ENCODE peak calls at places on chromosome 2, in four cellular contexts. P, U, V and R are unnamed samples.

GRCh38 chr2:127737892-127738291 is 36.6 kb downstream of the SFT2D3 start:
- DNase-seq in P (no peak), U (no peak), V (no peak), R (peak; percentile 7)

GRCh38 chr2:36403675-36404230 is 48.2 kb downstream of the CRIM1 start:
- DNase-seq in P (no peak), U (no peak), V (no peak), R (peak; percentile 69)

GRCh38 chr2:220512419-220512818 is 885.0 kb downstream of the SLC4A3 start:
- DNase-seq in P (no peak), U (no peak), V (no peak), R (no peak)

GRCh38 chr2:85649201-85650190 is 18.5 kb downstream of the SFTPB start:
- DNase-seq in P (no peak), U (no peak), V (no peak), R (peak; percentile 76)

GRCh38 chr2:164622338-164623106 is 1.2 kb upstream of the GRB14 start:
- DNase-seq in P (no peak), U (no peak), V (no peak), R (no peak)

GRCh38 chr2:75751360-75751759 is 40.6 kb upstream of the GCFC2 start:
- DNase-seq in P (no peak), U (no peak), V (peak; percentile 16), R (no peak)

GRCh38 chr2:164917296-164917903 is 37.9 kb downstream of the SLC38A11 start:
- DNase-seq in P (no peak), U (peak; percentile 15), V (no peak), R (peak; percentile 7)

GRCh38 chr2:122136071-122136470 is 380.6 kb downstream of the TSN start:
- DNase-seq in P (peak; percentile 48), U (peak; percentile 40), V (no peak), R (peak; percentile 27)

GRCh38 chr2:147040585-147041494 is 804.0 kb upstream of the ACVR2A start:
- DNase-seq in P (no peak), U (no peak), V (no peak), R (no peak)

GRCh38 chr2:72695676-72696075 is 130.2 kb downstream of the EXOC6B start:
- DNase-seq in P (no peak), U (no peak), V (no peak), R (no peak)

GRCh38 chr2:236743623-236744280 is 174.1 kb downstream of the ACKR3 start:
- DNase-seq in P (no peak), U (no peak), V (no peak), R (no peak)

GRCh38 chr2:134717706-134718094 is 1.1 kb downstream of the TMEM163 start:
- DNase-seq in P (no peak), U (no peak), V (no peak), R (no peak)

GRCh38 chr2:238700122-238700457 is 147.8 kb upstream of the TWIST2 start:
- DNase-seq in P (no peak), U (no peak), V (no peak), R (no peak)

GRCh38 chr2:33366473-33366872 is 110.0 kb upstream of the RASGRP3 start:
- DNase-seq in P (peak; percentile 11), U (no peak), V (no peak), R (no peak)

GRCh38 chr2:233314180-233314579 is 6.6 kb downstream of the SAG start:
- DNase-seq in P (no peak), U (no peak), V (no peak), R (no peak)

GRCh38 chr2:239329284-239329971 is 71.4 kb downstream of the HDAC4 start:
- DNase-seq in P (no peak), U (peak; percentile 49), V (no peak), R (no peak)

GRCh38 chr2:235343156-235343774 is 150.6 kb upstream of the AGAP1 start:
- DNase-seq in P (no peak), U (no peak), V (no peak), R (no peak)

GRCh38 chr2:25618676-25619075 is 54.7 kb downstream of the DTNB start:
- DNase-seq in P (no peak), U (no peak), V (no peak), R (peak; percentile 73)

GRCh38 chr2:203797363-203798111 is 70.0 kb upstream of the CTLA4 start:
- DNase-seq in P (no peak), U (no peak), V (no peak), R (no peak)

GRCh38 chr2:15561574-15562344 is 625 bp upstream of the NBAS start:
- DNase-seq in P (peak; percentile 72), U (peak; percentile 26), V (no peak), R (peak; percentile 30)

GRCh38 chr2:98768765-98769476 is 38.0 kb upstream of the MGAT4A start:
- DNase-seq in P (no peak), U (no peak), V (no peak), R (no peak)

GRCh38 chr2:186675380-186675779 is 18.5 kb upstream of the FAM171B start:
- DNase-seq in P (no peak), U (no peak), V (no peak), R (no peak)

DNA sequence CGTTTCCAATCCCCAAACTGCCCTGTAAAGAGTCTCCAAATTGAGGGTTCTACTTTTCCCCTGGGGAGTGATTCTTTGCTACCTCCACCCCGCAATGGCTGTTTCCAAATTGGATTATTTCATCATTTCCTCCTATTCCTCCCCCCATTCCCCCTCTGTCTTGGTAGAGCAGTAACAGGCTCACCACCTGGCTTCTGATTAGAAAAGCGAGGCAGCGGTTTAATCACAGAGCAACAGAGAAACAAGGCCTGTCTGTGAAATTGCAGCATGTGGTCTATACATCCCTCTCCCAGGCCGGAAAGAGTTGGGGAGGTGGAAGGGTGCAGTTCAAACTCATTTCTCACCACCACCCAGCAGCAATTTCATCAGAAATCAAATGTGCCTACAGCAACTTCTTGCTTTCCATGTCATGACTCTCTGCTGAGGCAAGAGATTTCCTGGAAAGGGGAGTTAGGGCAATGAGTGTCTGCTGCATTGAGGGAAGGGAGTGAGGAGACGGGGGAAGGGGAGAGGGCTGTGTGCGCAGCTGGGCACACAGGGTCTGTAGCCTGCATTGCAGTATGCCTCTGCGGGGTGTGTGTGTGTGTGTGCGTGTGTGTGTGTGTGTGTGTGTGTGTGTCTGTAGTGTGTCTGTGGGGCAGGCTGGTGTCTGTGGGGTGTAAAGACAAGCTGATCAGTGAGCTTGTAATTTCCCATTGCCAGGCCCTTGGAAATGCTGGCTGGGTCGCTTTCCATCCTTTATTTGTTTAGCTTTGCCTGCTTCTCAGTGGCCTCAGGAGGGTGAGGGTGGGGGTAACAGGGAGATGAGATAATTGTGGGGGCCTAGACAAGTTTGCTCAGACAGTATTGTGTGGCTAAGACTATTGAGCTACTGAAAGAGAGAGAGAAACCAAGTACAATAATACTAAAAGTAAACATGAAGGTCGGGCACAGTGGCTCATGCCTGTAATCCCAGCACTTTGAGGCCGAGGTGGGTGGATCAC is 13.5 kb upstream of the IGFBP2 start:
- DNase-seq in P (no peak), U (peak; percentile 74), V (no peak), R (no peak)
- TF ChIP-seq MAX in P (peak; percentile 22), U (peak; percentile 12), V (no peak), R (no peak)

DNA sequence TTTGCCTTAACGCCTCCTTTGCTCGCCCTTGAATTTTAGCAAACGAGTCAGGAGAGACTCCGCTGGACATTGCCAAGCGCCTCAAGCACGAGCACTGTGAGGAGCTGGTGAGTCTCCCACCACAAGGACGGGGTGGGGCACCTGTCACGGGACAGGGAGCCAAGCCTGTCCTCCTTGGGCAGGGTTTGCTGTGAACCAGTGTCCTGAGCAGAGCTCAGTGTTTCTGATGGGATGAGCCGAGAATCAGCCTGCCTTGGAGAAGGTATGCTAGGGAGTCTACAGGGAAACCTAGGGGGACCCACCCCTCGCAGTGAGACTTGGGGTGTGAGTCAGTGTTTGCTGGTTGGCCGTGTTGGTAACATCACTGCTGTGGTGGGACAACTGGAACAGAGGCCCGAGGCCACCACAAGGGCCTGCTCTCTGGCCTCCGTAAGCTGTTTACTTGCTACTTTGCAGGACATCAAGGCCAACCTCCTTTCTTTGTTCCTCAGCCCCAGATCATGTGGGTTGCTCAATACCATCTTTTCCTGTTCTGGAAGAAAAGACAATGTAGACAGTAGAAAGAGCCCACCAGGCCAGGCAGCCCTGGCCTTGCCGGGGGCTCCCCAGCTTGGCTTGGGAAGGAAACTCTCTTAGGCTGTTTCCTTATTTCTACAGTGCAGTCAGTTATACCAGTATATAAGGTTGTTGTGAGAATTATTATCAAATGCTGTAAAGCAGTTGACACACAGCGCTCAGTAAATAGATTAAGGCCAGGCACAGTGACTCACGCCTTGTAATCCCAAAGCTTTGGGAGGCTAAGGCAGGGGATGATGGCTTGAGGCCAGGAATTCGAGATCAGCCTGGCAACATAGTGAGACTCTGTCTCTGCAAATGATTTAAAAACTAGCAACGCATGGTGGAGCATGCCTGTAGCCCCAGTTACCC is 42.4 kb downstream of the ITGB1BP1 start:
- DNase-seq in P (no peak), U (no peak), V (no peak), R (peak; percentile 91)
- TF ChIP-seq RCOR1 in P (no peak), U (no peak), V (no peak), R (no peak)

GRCh38 chr2:116809074-116809473 is 1005.4 kb upstream of the DDX18 start:
- DNase-seq in P (no peak), U (no peak), V (no peak), R (no peak)

GRCh38 chr2:116804901-116805300 is 1009.6 kb upstream of the DDX18 start:
- DNase-seq in P (no peak), U (no peak), V (no peak), R (no peak)

GRCh38 chr2:116810645-116811044 is 1003.8 kb upstream of the DDX18 start:
- DNase-seq in P (no peak), U (no peak), V (no peak), R (no peak)

DNA sequence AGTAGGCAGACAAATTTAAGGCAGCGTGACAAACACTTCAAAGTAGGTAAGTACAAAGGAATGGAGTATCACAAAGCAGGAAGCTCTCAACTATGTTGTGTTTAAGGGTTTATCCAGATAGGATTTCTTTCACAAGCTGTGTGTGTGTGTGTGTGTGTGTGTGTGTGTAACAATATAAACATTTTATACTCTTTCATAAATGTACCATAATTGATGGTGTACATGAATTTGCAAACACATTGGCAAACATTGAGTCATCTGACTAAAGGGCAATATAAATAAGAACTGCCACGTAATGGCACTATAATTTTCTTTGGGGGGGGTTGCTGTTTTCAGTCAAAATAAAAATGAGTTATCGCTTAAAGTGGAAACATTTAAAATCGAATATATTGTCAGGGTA is 1004.4 kb upstream of the DDX18 start:
- DNase-seq in P (no peak), U (no peak), V (no peak), R (no peak)
- TF ChIP-seq MAX in P (no peak), U (no peak), V (no peak), R (no peak)

GRCh38 chr2:191167766-191168165 is 17.0 kb upstream of the STAT4 start:
- DNase-seq in P (no peak), U (no peak), V (no peak), R (no peak)

GRCh38 chr2:191169456-191170300 is 18.9 kb upstream of the STAT4 start:
- DNase-seq in P (no peak), U (no peak), V (no peak), R (peak; percentile 75)

GRCh38 chr2:191165190-191165643 is 14.4 kb upstream of the STAT4 start:
- DNase-seq in P (peak; percentile 20), U (peak; percentile 44), V (no peak), R (peak; percentile 65)

GRCh38 chr2:191166756-191167445 is 16.1 kb upstream of the STAT4 start:
- DNase-seq in P (no peak), U (no peak), V (no peak), R (no peak)

DNA sequence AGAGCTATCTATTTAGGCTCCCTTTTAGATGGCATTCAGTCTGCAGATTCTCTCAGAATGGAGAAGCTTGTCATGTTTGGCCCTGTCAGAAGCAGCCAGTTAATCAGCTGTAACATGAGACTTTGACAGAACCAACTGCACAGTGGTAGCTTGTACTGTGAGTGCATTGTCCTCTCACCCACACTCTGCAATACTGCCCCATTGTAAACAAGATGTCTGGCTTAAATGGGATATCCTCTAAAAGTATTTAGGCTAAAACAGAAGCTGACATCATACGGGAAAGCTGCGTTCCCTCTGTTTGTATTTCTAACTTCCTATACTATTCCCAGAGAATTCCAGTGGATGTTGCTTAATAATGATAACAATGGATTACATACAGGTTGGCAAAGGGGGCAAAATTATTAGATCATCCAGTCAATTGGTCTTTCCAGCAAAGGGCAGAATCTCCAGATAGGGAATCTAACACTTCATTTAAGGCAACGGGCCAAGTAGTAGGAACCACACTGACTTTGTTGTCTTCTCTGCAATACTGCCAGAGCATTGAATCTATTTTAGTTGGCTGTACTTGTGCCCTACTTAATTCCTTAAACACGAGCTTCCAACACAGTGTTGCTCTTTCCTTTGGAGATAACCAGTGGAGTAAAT is 15.4 kb upstream of the STAT4 start:
- DNase-seq in P (no peak), U (no peak), V (no peak), R (peak; percentile 62)
- TF ChIP-seq RCOR1 in P (no peak), U (no peak), V (no peak), R (no peak)